ENCODE peak calls at places on chromosome 2, in five cellular contexts. Z is uterus, F is GM20000, R is germinal center, M is HS-5. I is an unnamed sample.

GRCh38 chr2:231929961-231930600 is 3.9 kb upstream of the NPPC start:
- DNase-seq in R (peak), Z (peak), F (peak), M (no peak), I (no peak)

GRCh38 chr2:110813896-110814295 is 81.5 kb downstream of the ACOXL start:
- DNase-seq in M (no peak), F (no peak), R (no peak), Z (no peak), I (no peak)

GRCh38 chr2:1799174-1799573 is 54.9 kb upstream of the PXDN start:
- DNase-seq in M (no peak), R (no peak), Z (no peak), F (no peak), I (no peak)

GRCh38 chr2:65730186-65730585 is 297.8 kb upstream of the SPRED2 start:
- DNase-seq in F (no peak), R (no peak), M (no peak), Z (no peak), I (no peak)

GRCh38 chr2:220104871-220105351 is 477.5 kb downstream of the SLC4A3 start:
- DNase-seq in R (no peak), M (no peak), Z (no peak), F (no peak), I (no peak)

GRCh38 chr2:111617804-111618576 is 266.0 kb downstream of the ANAPC1 start:
- DNase-seq in R (no peak), M (no peak), F (no peak), Z (peak), I (no peak)

GRCh38 chr2:56522605-56523089 is 338.9 kb downstream of the CCDC85A start:
- DNase-seq in Z (no peak), R (no peak), M (no peak), F (no peak), I (no peak)

GRCh38 chr2:70124983-70125480 is 37.8 kb downstream of the PCBP1 start:
- DNase-seq in Z (peak), F (peak), M (no peak), R (peak), I (peak)

GRCh38 chr2:202054716-202055115 is 18.3 kb upstream of the KIAA2012 start:
- DNase-seq in R (no peak), M (no peak), Z (no peak), F (no peak), I (no peak)

GRCh38 chr2:189943009-189943408 is 119.5 kb downstream of the MSTN start:
- DNase-seq in R (no peak), F (no peak), M (no peak), Z (no peak), I (no peak)

GRCh38 chr2:78979380-78980238 is 45.9 kb upstream of the REG3G start:
- DNase-seq in F (peak), Z (no peak), R (no peak), M (no peak), I (no peak)

GRCh38 chr2:232260075-232260474 is 118.5 kb upstream of the ALPP start:
- DNase-seq in M (peak), R (no peak), F (no peak), Z (no peak), I (no peak)

GRCh38 chr2:42128731-42129486 is 40.2 kb upstream of the EML4 start:
- DNase-seq in R (no peak), M (peak), Z (no peak), F (peak), I (no peak)

GRCh38 chr2:48205137-48205798 is 299.0 kb upstream of the FBXO11 start:
- DNase-seq in R (peak), Z (no peak), M (no peak), F (peak), I (no peak)

GRCh38 chr2:108106746-108107145 is 120.4 kb downstream of the SLC5A7 start:
- DNase-seq in Z (no peak), M (no peak), R (no peak), F (no peak), I (no peak)

GRCh38 chr2:21599417-21599816 is 475.6 kb downstream of the TDRD15 start:
- DNase-seq in Z (no peak), M (no peak), F (no peak), R (no peak), I (no peak)

GRCh38 chr2:114661926-114662670 is 219.7 kb downstream of the DPP10 start:
- DNase-seq in Z (no peak), R (no peak), F (no peak), M (no peak), I (no peak)

GRCh38 chr2:28232267-28232666 is 160.4 kb upstream of the FOSL2 start:
- DNase-seq in F (no peak), M (no peak), Z (peak), R (no peak), I (no peak)

GRCh38 chr2:199019898-199020507 is 437.7 kb downstream of the SATB2 start:
- DNase-seq in F (no peak), M (peak), Z (no peak), R (no peak), I (no peak)

GRCh38 chr2:120564213-120565094 is 171.2 kb upstream of the GLI2 start:
- DNase-seq in F (no peak), M (no peak), Z (no peak), R (no peak), I (no peak)

GRCh38 chr2:28437142-28437835 is 44.6 kb downstream of the FOSL2 start:
- DNase-seq in M (no peak), F (no peak), R (no peak), Z (no peak), I (peak)

GRCh38 chr2:71216501-71216900 is 10.4 kb downstream of the PAIP2B start:
- DNase-seq in R (no peak), F (no peak), Z (no peak), M (no peak), I (no peak)

GRCh38 chr2:71181316-71181715 is 45.6 kb downstream of the PAIP2B start:
- DNase-seq in M (no peak), Z (no peak), R (no peak), F (no peak), I (no peak)

GRCh38 chr2:34373586-34374233 is 774.6 kb upstream of the FAM98A start:
- DNase-seq in R (no peak), Z (no peak), M (no peak), F (no peak), I (no peak)

GRCh38 chr2:128369126-128369555 is 50.5 kb upstream of the HS6ST1 start:
- DNase-seq in R (no peak), M (no peak), F (no peak), Z (peak), I (no peak)

GRCh38 chr2:29053223-29053622 is 21.1 kb downstream of the PCARE start:
- DNase-seq in M (no peak), F (no peak), R (no peak), Z (no peak), I (no peak)

GRCh38 chr2:74625658-74626425 is 22.3 kb downstream of the M1AP start:
- DNase-seq in R (no peak), F (no peak), Z (no peak), M (no peak), I (no peak)

GRCh38 chr2:6412533-6413085 is 453.1 kb downstream of the CMPK2 start:
- DNase-seq in Z (no peak), M (no peak), F (no peak), R (no peak), I (no peak)

GRCh38 chr2:233448220-233448559 is 93.9 kb downstream of the DGKD start:
- DNase-seq in F (no peak), Z (peak), M (no peak), R (no peak), I (no peak)

GRCh38 chr2:69185807-69186206 is 172.8 kb downstream of the ANTXR1 start:
- DNase-seq in Z (no peak), M (peak), R (no peak), F (no peak), I (no peak)

GRCh38 chr2:111695441-111696007 is 188.5 kb downstream of the ANAPC1 start:
- DNase-seq in F (no peak), R (no peak), M (no peak), Z (no peak), I (no peak)

GRCh38 chr2:121285926-121286325 is 924 bp upstream of the TFCP2L1 start:
- DNase-seq in R (no peak), M (no peak), F (no peak), Z (no peak), I (no peak)

GRCh38 chr2:178211943-178212342 is 17.6 kb downstream of the OSBPL6 start:
- DNase-seq in Z (no peak), R (no peak), F (no peak), M (no peak), I (no peak)

GRCh38 chr2:197498937-197499593 is 575 bp downstream of the HSPD1 start:
- DNase-seq in M (no peak), R (peak), F (peak), Z (peak), I (peak)